ENCODE peak calls at places on chromosomes 5 and 9, in ten cellular contexts. K, I, A, F, Z, V, Y, R, X and T are unnamed samples. For H3K27me3, the result is how much of the 10 kb centered on the place peaks cover.

GRCh38 chr9:27212621-27213020 is 84.3 kb downstream of the EQTN start:
- DNase-seq in I (no peak), V (no peak), X (no peak), Z (no peak), F (no peak), Y (no peak), K (no peak), A (no peak), R (no peak), T (no peak)

GRCh38 chr5:131939690-131940345 is 5.6 kb downstream of the MEIKIN start:
- DNase-seq in A (no peak), Y (no peak), I (no peak), F (no peak), R (no peak), Z (no peak), X (no peak), V (no peak), K (no peak), T (no peak)

GRCh38 chr9:38228331-38229122 is 159.5 kb upstream of the SHB start:
- DNase-seq in R (no peak), Z (no peak), X (no peak), I (no peak), F (no peak), A (no peak), V (no peak), K (no peak), Y (no peak), T (no peak)

GRCh38 chr5:66829826-66830225 is 233.6 kb downstream of the MAST4 start:
- DNase-seq in Z (no peak), I (no peak), K (peak), F (no peak), X (peak), Y (no peak), A (no peak), R (no peak), V (no peak), T (no peak)

GRCh38 chr5:115767424-115767823 is 49.0 kb downstream of the CDO1 start:
- DNase-seq in Y (no peak), R (no peak), A (no peak), V (no peak), I (no peak), X (no peak), F (no peak), K (no peak), Z (no peak), T (no peak)

GRCh38 chr5:74376187-74376586 is 264.3 kb downstream of the ENC1 start:
- DNase-seq in I (no peak), Z (no peak), A (no peak), R (no peak), Y (no peak), F (no peak), X (no peak), K (no peak), V (no peak), T (no peak)

GRCh38 chr9:129812385-129812784 is 9.4 kb downstream of the TOR1B start:
- DNase-seq in K (no peak), Z (no peak), Y (no peak), X (no peak), A (no peak), V (no peak), R (no peak), I (no peak), F (no peak), T (no peak)

GRCh38 chr5:170584003-170584402 is 80.2 kb downstream of the KCNIP1 start:
- DNase-seq in R (no peak), I (no peak), Y (no peak), X (no peak), K (no peak), A (no peak), V (no peak), F (no peak), Z (no peak), T (no peak)

GRCh38 chr9:129080608-129081387 is at the start of gene DOLPP1:
- DNase-seq in K (peak), I (peak), Z (peak), X (peak), F (peak), R (peak), A (peak), Y (peak), V (peak), T (peak)

GRCh38 chr5:141650851-141651727 is at the start of gene FCHSD1:
- DNase-seq in F (peak), Z (peak), V (peak), K (peak), A (peak), X (peak), I (peak), Y (peak), R (peak), T (peak)

GRCh38 chr9:37727002-37727401 is 26.6 kb upstream of the TRMT10B start:
- DNase-seq in X (no peak), A (no peak), R (no peak), V (no peak), K (no peak), I (no peak), Z (no peak), F (no peak), Y (no peak), T (no peak)

GRCh38 chr5:175696139-175696854 is 38.4 kb downstream of the HRH2 start:
- DNase-seq in K (no peak), F (peak), X (peak), Z (peak), R (peak), Y (peak), A (peak), V (peak), I (no peak), T (peak)

GRCh38 chr9:127723450-127723849 is 7.6 kb downstream of the TTC16 start:
- DNase-seq in X (peak), I (no peak), V (no peak), Y (peak), R (no peak), K (peak), F (no peak), Z (peak), A (no peak), T (no peak)

GRCh38 chr5:18534119-18534518 is 899.9 kb downstream of the TAF11L14 start:
- DNase-seq in A (no peak), X (no peak), F (no peak), Z (no peak), R (no peak), V (no peak), I (no peak), Y (no peak), K (no peak), T (no peak)

GRCh38 chr9:73132034-73132776 is 19.5 kb upstream of the ANXA1 start:
- DNase-seq in V (peak), I (peak), Y (peak), R (peak), A (peak), K (peak), Z (peak), F (peak), X (peak), T (peak)

GRCh38 chr9:127707766-127708165 is 978 bp downstream of the CFAP157 start:
- DNase-seq in R (no peak), I (no peak), Z (no peak), Y (no peak), A (no peak), K (no peak), V (peak), F (no peak), X (peak), T (no peak)

GRCh38 chr5:96714951-96715451 is 52.8 kb downstream of the CAST start:
- DNase-seq in A (peak), K (peak), X (peak), Y (peak), Z (peak), R (no peak), F (no peak), I (no peak), V (peak), T (peak)

GRCh38 chr5:33118761-33119415 is 321.9 kb upstream of the TARS1 start:
- DNase-seq in Y (no peak), K (no peak), V (no peak), A (no peak), R (no peak), I (no peak), F (no peak), X (peak), Z (no peak), T (no peak)

GRCh38 chr5:5306696-5307095 is 115.8 kb upstream of the ICE1 start:
- DNase-seq in V (no peak), A (no peak), K (peak), Y (peak), Z (no peak), I (no peak), R (no peak), X (peak), F (no peak), T (no peak)

GRCh38 chr5:140145818-140146522 is 20.2 kb downstream of the IGIP start:
- DNase-seq in A (peak), V (peak), Z (peak), F (peak), Y (peak), R (peak), X (peak), I (peak), K (peak), T (peak)

GRCh38 chr5:176389114-176389768 is 690 bp downstream of the HIGD2A start:
- DNase-seq in Z (no peak), K (no peak), V (no peak), A (no peak), Y (no peak), I (no peak), R (peak), X (no peak), F (no peak), T (no peak)

GRCh38 chr9:126327016-126327749 is 554 bp downstream of the MVB12B start:
- DNase-seq in V (peak), I (no peak), F (peak), Z (peak), A (peak), Y (peak), X (peak), K (no peak), R (peak), T (no peak)

GRCh38 chr5:63555874-63556273 is 406.4 kb downstream of the HTR1A start:
- DNase-seq in X (no peak), Y (no peak), A (no peak), K (no peak), V (no peak), R (no peak), Z (no peak), I (no peak), F (no peak), T (no peak)

GRCh38 chr5:15938961-15939360 is 240.6 kb downstream of the MARCHF11 start:
- DNase-seq in Z (no peak), X (peak), F (no peak), I (no peak), K (peak), R (no peak), A (no peak), V (no peak), Y (no peak), T (no peak)

GRCh38 chr9:134663753-134664415 is 22.3 kb downstream of the COL5A1 start:
- DNase-seq in Z (no peak), K (peak), V (no peak), A (no peak), R (no peak), Y (no peak), I (no peak), X (peak), F (no peak), T (no peak)

GRCh38 chr5:88230546-88231066 is 38.0 kb downstream of the TMEM161B start:
- DNase-seq in R (no peak), I (no peak), Z (no peak), A (no peak), K (no peak), V (no peak), X (no peak), F (no peak), Y (no peak), T (no peak)

GRCh38 chr5:138095100-138095907 is 11.5 kb downstream of the WNT8A start:
- DNase-seq in A (no peak), X (no peak), I (no peak), K (no peak), Z (no peak), R (no peak), V (no peak), F (no peak), Y (no peak), T (no peak)

GRCh38 chr9:114515528-114515927 is 10.3 kb upstream of the WHRN start:
- DNase-seq in F (no peak), Y (no peak), V (no peak), I (no peak), X (no peak), Z (no peak), K (no peak), R (no peak), A (no peak), T (no peak)

GRCh38 chr5:135048286-135048685 is 14.3 kb upstream of the PITX1 start:
- DNase-seq in Z (no peak), V (no peak), Y (no peak), I (no peak), F (no peak), A (no peak), R (no peak), K (no peak), X (no peak), T (no peak)

GRCh38 chr5:135046661-135047346 is 12.8 kb upstream of the PITX1 start:
- DNase-seq in Y (peak), Z (no peak), I (no peak), V (no peak), F (no peak), X (no peak), K (no peak), A (no peak), R (no peak), T (no peak)

GRCh38 chr5:135045488-135045887 is 11.5 kb upstream of the PITX1 start:
- DNase-seq in X (no peak), V (no peak), F (no peak), A (no peak), Y (no peak), R (no peak), K (no peak), Z (no peak), I (no peak), T (no peak)

GRCh38 chr5:135048930-135049329 is 14.9 kb upstream of the PITX1 start:
- DNase-seq in I (no peak), F (no peak), V (no peak), K (no peak), Z (no peak), A (no peak), R (no peak), X (no peak), Y (no peak), T (no peak)

GRCh38 chr5:135047347-135047695 is 13.3 kb upstream of the PITX1 start:
- DNase-seq in Z (no peak), V (no peak), K (no peak), I (no peak), Y (peak), R (no peak), A (no peak), F (no peak), X (no peak), T (no peak)
- H3K27me3 ChIP-seq in Z (under half), V (under half), K (half or more), I (half or more), Y (under half), R (half or more), A (under half), F (under half), X (half or more), T (under half)

GRCh38 chr9:130942084-130942483 is 3.0 kb upstream of the FIBCD1 start:
- DNase-seq in V (no peak), I (no peak), F (no peak), Z (no peak), Y (no peak), K (no peak), R (no peak), A (no peak), X (no peak), T (no peak)

GRCh38 chr9:130942679-130943078 is 3.6 kb upstream of the FIBCD1 start:
- DNase-seq in F (no peak), Y (no peak), K (no peak), Z (no peak), R (no peak), X (no peak), A (no peak), I (no peak), V (no peak), T (no peak)

GRCh38 chr9:130940023-130940549 is 1.0 kb upstream of the FIBCD1 start:
- DNase-seq in I (no peak), X (no peak), Z (no peak), V (no peak), K (no peak), F (peak), R (no peak), Y (peak), A (no peak), T (no peak)

GRCh38 chr9:130939405-130939941 is 426 bp upstream of the FIBCD1 start:
- DNase-seq in K (peak), X (peak), V (no peak), F (no peak), A (no peak), Z (no peak), I (no peak), Y (peak), R (no peak), T (no peak)

GRCh38 chr9:130940693-130941576 is 1.9 kb upstream of the FIBCD1 start:
- DNase-seq in X (peak), Z (peak), A (peak), F (peak), V (peak), R (peak), Y (peak), I (peak), K (peak), T (no peak)
- H3K27me3 ChIP-seq in X (under half), Z (under half), A (half or more), F (under half), V (under half), R (under half), Y (under half), I (under half), K (under half), T (half or more)

GRCh38 chr9:123997665-123998277 is 13.8 kb upstream of the LHX2 start:
- DNase-seq in V (no peak), Z (peak), A (no peak), I (no peak), X (no peak), R (peak), Y (no peak), K (no peak), F (peak), T (peak)

GRCh38 chr9:123999668-124000067 is 11.9 kb upstream of the LHX2 start:
- DNase-seq in V (no peak), A (no peak), I (no peak), Z (no peak), F (no peak), Y (no peak), R (peak), K (peak), X (no peak), T (no peak)

GRCh38 chr9:124000161-124000783 is 11.3 kb upstream of the LHX2 start:
- DNase-seq in X (no peak), R (peak), F (no peak), I (no peak), K (no peak), A (no peak), Z (no peak), V (no peak), Y (no peak), T (no peak)

GRCh38 chr9:123998278-123998925 is 13.2 kb upstream of the LHX2 start:
- DNase-seq in V (no peak), I (no peak), A (no peak), K (no peak), X (no peak), Z (no peak), Y (no peak), F (no peak), R (no peak), T (no peak)

DNA sequence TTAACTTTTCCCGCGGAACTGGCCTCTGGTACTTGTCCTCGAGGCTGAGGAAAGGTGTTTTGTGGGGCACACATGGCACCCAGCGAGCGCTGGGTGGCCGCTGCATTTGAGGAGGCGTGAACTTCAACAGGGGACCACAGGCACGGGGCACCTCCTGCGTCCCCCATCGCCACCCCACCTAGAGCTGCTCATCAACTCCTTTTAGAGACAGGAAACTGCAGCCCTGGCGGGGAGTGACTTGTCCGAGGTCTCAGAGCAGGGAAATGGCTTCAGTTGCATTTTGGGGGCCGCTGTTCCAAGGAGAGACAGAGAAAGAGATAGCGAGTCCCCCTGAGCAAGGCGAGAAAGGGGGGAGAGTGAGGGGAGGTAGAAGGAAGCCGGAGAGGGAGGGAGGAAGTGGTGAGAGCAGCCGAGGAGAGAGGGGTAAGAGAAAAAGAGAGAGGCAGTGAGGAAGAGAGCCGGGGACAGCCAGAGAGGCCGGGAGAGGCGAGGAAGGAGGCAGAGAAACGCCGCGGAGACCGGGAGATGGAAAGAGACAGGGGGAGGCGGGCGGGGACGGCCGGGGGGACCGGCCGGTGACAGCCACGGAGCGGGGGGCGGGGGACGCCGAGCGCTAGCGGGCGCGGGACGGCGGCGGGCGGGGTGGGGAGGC is 12.5 kb upstream of the LHX2 start:
- DNase-seq in Z (no peak), X (no peak), V (no peak), R (peak), Y (no peak), I (no peak), K (no peak), F (no peak), A (peak), T (no peak)
- H3K27me3 ChIP-seq in Z (under half), X (half or more), V (under half), R (half or more), Y (half or more), I (under half), K (half or more), F (under half), A (half or more), T (half or more)

DNA sequence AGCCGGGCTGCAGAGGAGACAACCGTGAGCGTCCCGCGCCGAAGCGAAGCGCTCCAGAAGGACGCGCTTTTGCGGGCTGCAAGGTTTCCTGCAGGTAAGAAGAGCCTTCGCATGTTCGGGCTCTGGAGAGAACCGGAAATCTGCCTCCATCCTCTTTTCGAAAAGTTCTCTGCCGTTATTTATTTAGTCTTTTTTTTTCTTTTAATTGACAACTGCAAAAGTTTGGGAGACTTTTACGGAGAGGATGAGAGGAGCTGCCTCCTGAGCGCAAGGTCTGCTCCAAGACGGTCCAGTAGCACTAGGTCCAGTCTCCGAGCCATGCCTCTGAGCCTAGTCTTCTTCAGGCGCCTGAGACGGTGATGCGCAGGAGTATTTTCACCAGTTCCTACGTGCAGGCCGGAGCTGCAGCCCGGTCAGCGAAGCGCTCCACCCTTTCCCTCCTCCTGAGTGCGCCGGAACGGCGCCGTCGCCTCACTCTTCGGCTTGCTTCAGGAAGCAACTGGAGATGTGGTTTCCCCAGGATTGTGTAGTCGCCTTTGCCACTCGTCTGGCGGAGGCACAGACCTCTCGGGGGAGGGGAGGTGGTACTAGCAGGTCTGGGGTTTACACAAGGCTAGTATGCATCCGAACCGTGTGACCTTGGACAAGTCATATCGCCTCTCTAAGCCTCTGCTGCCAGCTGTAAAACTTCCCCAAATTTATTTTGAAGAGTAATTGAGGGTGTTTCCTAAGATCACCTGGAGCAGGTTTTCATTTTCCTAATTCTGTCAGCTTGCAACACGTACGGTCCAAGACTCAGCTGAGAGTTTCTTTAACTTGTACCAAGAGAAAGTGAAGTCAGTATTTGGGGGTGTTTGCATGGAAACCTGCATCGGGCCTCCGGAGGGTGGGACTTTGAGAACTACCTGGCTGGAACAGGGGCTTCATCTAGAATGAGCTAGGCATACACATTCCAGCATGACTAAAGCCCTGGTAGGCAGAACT is 4.5 kb downstream of the POU4F3 start:
- DNase-seq in K (no peak), V (no peak), X (no peak), F (no peak), Y (no peak), Z (no peak), I (no peak), A (no peak), R (no peak), T (no peak)
- H3K27me3 ChIP-seq in K (half or more), V (under half), X (half or more), F (under half), Y (under half), Z (under half), I (half or more), A (under half), R (half or more), T (half or more)